ENCODE peak calls at places on chromosome 18, in eight cellular contexts. One of them, this sample, is unnamed. For H3K27me3 and H3K4me1, the result is how much of the 10 kb centered on the place peaks cover.

GRCh38 chr18:22564036-22564435 is 146.3 kb upstream of the CTAGE1 start:
- DNase-seq in HCT116: no peak
- DNase-seq in adrenal gland: no peak
- DNase-seq in left lung: no peak
- DNase-seq in heart right ventricle: no peak
- DNase-seq in spleen: no peak
- DNase-seq in uterus: no peak
- DNase-seq in thyroid gland: no peak
- DNase-seq in this sample: no peak

GRCh38 chr18:400466-400865 is 100.0 kb downstream of the COLEC12 start:
- DNase-seq in spleen: no peak
- DNase-seq in thyroid gland: no peak
- DNase-seq in heart right ventricle: no peak
- DNase-seq in adrenal gland: no peak
- DNase-seq in HCT116: no peak
- DNase-seq in uterus: no peak
- DNase-seq in left lung: no peak
- DNase-seq in this sample: no peak

GRCh38 chr18:58117685-58118403 is 73.8 kb downstream of the NEDD4L start:
- DNase-seq in spleen: no peak
- DNase-seq in HCT116: peak
- DNase-seq in thyroid gland: peak
- DNase-seq in heart right ventricle: no peak
- DNase-seq in adrenal gland: peak
- DNase-seq in left lung: peak
- DNase-seq in uterus: peak
- DNase-seq in this sample: no peak

GRCh38 chr18:4510709-4511108 is 55.6 kb upstream of the DLGAP1 start:
- DNase-seq in left lung: no peak
- DNase-seq in HCT116: no peak
- DNase-seq in heart right ventricle: no peak
- DNase-seq in uterus: no peak
- DNase-seq in spleen: no peak
- DNase-seq in thyroid gland: no peak
- DNase-seq in adrenal gland: no peak
- DNase-seq in this sample: no peak

GRCh38 chr18:58263055-58263732 is 219.2 kb downstream of the NEDD4L start:
- DNase-seq in HCT116: peak
- DNase-seq in thyroid gland: no peak
- DNase-seq in spleen: no peak
- DNase-seq in left lung: no peak
- DNase-seq in adrenal gland: no peak
- DNase-seq in heart right ventricle: no peak
- DNase-seq in uterus: no peak
- DNase-seq in this sample: no peak

GRCh38 chr18:22687892-22688680 is 245.0 kb upstream of the RBBP8 start:
- DNase-seq in spleen: no peak
- DNase-seq in left lung: no peak
- DNase-seq in thyroid gland: no peak
- DNase-seq in HCT116: no peak
- DNase-seq in heart right ventricle: no peak
- DNase-seq in uterus: no peak
- DNase-seq in adrenal gland: no peak
- DNase-seq in this sample: no peak

GRCh38 chr18:26963292-26963691 is 97.8 kb upstream of the AQP4 start:
- DNase-seq in uterus: no peak
- DNase-seq in thyroid gland: peak
- DNase-seq in heart right ventricle: no peak
- DNase-seq in HCT116: no peak
- DNase-seq in spleen: no peak
- DNase-seq in adrenal gland: no peak
- DNase-seq in left lung: no peak
- DNase-seq in this sample: no peak

GRCh38 chr18:2147866-2148265 is 423.4 kb downstream of the METTL4 start:
- DNase-seq in uterus: no peak
- DNase-seq in HCT116: no peak
- DNase-seq in heart right ventricle: peak
- DNase-seq in thyroid gland: peak
- DNase-seq in adrenal gland: no peak
- DNase-seq in spleen: no peak
- DNase-seq in left lung: peak
- DNase-seq in this sample: peak

GRCh38 chr18:14997367-14997766 is 249.4 kb downstream of the ANKRD30B start:
- DNase-seq in thyroid gland: no peak
- DNase-seq in uterus: no peak
- DNase-seq in spleen: no peak
- DNase-seq in adrenal gland: no peak
- DNase-seq in left lung: no peak
- DNase-seq in HCT116: no peak
- DNase-seq in heart right ventricle: no peak
- DNase-seq in this sample: no peak

GRCh38 chr18:29188760-29189159 is 1011.8 kb upstream of the CDH2 start:
- DNase-seq in adrenal gland: no peak
- DNase-seq in HCT116: no peak
- DNase-seq in left lung: no peak
- DNase-seq in heart right ventricle: no peak
- DNase-seq in thyroid gland: no peak
- DNase-seq in uterus: no peak
- DNase-seq in spleen: no peak
- DNase-seq in this sample: no peak

GRCh38 chr18:12417687-12418086 is 10.0 kb downstream of the PRELID3A start:
- DNase-seq in left lung: no peak
- DNase-seq in adrenal gland: no peak
- DNase-seq in spleen: no peak
- DNase-seq in heart right ventricle: no peak
- DNase-seq in HCT116: no peak
- DNase-seq in uterus: no peak
- DNase-seq in thyroid gland: no peak
- DNase-seq in this sample: no peak

GRCh38 chr18:22971038-22971437 is 37.9 kb downstream of the RBBP8 start:
- DNase-seq in uterus: peak
- DNase-seq in spleen: no peak
- DNase-seq in heart right ventricle: no peak
- DNase-seq in adrenal gland: no peak
- DNase-seq in thyroid gland: no peak
- DNase-seq in HCT116: no peak
- DNase-seq in left lung: no peak
- DNase-seq in this sample: no peak

DNA sequence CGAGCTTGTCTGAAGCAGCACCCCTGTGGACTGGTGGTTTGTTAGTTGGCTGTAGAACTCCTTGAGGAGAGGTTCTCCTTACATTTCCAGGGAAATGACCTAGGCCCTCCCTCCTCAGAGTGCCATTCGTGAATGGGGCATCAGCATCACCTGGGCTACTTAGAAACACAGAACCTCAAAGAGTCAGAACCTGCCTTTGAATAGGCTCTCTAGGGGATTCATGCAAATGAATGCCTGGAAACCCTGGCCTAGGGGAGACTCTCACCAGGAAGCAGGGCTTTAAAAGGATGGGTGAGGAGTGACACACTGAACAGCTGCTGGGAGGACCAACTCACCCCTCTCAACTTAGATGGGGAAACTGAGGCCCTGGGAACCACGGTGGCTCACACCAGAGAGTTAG is 2.1 kb upstream of the MOCOS start:
- DNase-seq in HCT116: no peak
- DNase-seq in left lung: no peak
- DNase-seq in heart right ventricle: no peak
- DNase-seq in spleen: no peak
- DNase-seq in thyroid gland: no peak
- DNase-seq in uterus: no peak
- DNase-seq in adrenal gland: no peak
- DNase-seq in this sample: no peak
- H3K27me3 ChIP-seq in HCT116: under half
- H3K27me3 ChIP-seq in left lung: under half
- H3K27me3 ChIP-seq in heart right ventricle: under half
- H3K27me3 ChIP-seq in spleen: under half
- H3K27me3 ChIP-seq in thyroid gland: under half
- H3K27me3 ChIP-seq in uterus: under half
- H3K27me3 ChIP-seq in adrenal gland: under half
- H3K27me3 ChIP-seq in this sample: under half

GRCh38 chr18:7954229-7954628 is 387.1 kb downstream of the PTPRM start:
- DNase-seq in heart right ventricle: no peak
- DNase-seq in HCT116: no peak
- DNase-seq in left lung: no peak
- DNase-seq in uterus: no peak
- DNase-seq in adrenal gland: no peak
- DNase-seq in thyroid gland: no peak
- DNase-seq in spleen: no peak
- DNase-seq in this sample: no peak

GRCh38 chr18:7946724-7947377 is 379.7 kb downstream of the PTPRM start:
- DNase-seq in thyroid gland: peak
- DNase-seq in heart right ventricle: no peak
- DNase-seq in left lung: no peak
- DNase-seq in adrenal gland: peak
- DNase-seq in uterus: no peak
- DNase-seq in spleen: no peak
- DNase-seq in HCT116: peak
- DNase-seq in this sample: no peak

GRCh38 chr18:7955175-7955574 is 388.1 kb downstream of the PTPRM start:
- DNase-seq in left lung: no peak
- DNase-seq in uterus: no peak
- DNase-seq in adrenal gland: no peak
- DNase-seq in HCT116: no peak
- DNase-seq in thyroid gland: no peak
- DNase-seq in heart right ventricle: no peak
- DNase-seq in spleen: no peak
- DNase-seq in this sample: no peak

GRCh38 chr18:7953085-7953958 is 386.2 kb downstream of the PTPRM start:
- DNase-seq in adrenal gland: no peak
- DNase-seq in spleen: no peak
- DNase-seq in uterus: no peak
- DNase-seq in thyroid gland: no peak
- DNase-seq in heart right ventricle: no peak
- DNase-seq in HCT116: no peak
- DNase-seq in left lung: no peak
- DNase-seq in this sample: no peak

DNA sequence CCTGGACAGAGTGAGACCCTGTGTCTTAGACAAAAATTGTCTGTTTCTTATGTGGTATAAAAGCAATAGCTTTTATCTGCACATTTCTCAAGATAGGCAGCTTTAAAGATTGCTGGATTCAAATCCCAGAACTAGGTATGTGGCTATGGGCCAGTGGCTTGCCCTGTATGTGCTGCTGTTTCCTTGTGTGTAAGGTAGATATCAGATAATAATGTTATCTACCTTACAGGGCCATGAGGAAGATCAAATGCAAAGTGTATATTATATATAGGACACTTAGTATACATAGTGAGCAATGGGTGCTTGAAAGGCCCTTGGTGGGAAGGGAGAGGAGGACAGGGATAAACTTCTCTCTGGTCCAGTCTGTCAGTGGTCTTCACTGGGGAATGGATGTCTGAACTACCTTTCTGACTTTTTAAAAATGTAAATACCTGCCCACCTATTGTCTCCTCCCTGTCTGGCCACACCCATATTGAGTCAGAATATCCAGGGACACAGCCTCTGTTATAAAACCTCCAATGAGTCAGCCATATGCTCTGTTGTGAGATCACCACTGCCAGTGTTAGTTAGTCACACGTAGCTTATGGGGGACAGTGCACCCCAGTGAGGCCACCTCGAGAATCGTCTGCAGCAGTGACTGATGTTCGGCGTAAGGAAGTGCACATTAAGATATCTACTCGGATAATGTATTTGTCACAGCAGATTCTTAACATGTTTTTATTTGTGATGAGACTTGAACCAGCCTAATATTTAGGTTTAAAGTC is 383.4 kb downstream of the PTPRM start:
- DNase-seq in heart right ventricle: no peak
- DNase-seq in spleen: no peak
- DNase-seq in adrenal gland: no peak
- DNase-seq in HCT116: peak
- DNase-seq in left lung: no peak
- DNase-seq in thyroid gland: no peak
- DNase-seq in uterus: no peak
- DNase-seq in this sample: no peak
- H3K4me1 ChIP-seq in heart right ventricle: under half
- H3K4me1 ChIP-seq in spleen: under half
- H3K4me1 ChIP-seq in adrenal gland: under half
- H3K4me1 ChIP-seq in HCT116: under half
- H3K4me1 ChIP-seq in left lung: under half
- H3K4me1 ChIP-seq in thyroid gland: under half
- H3K4me1 ChIP-seq in uterus: under half
- H3K4me1 ChIP-seq in this sample: under half

GRCh38 chr18:47260924-47261701 is 9.7 kb upstream of the SKOR2 start:
- DNase-seq in heart right ventricle: no peak
- DNase-seq in left lung: no peak
- DNase-seq in adrenal gland: no peak
- DNase-seq in HCT116: no peak
- DNase-seq in thyroid gland: no peak
- DNase-seq in spleen: no peak
- DNase-seq in uterus: no peak
- DNase-seq in this sample: no peak
- H3K27me3 ChIP-seq in heart right ventricle: under half
- H3K27me3 ChIP-seq in left lung: half or more
- H3K27me3 ChIP-seq in adrenal gland: half or more
- H3K27me3 ChIP-seq in HCT116: under half
- H3K27me3 ChIP-seq in thyroid gland: under half
- H3K27me3 ChIP-seq in spleen: half or more
- H3K27me3 ChIP-seq in uterus: under half
- H3K27me3 ChIP-seq in this sample: under half

GRCh38 chr18:55326134-55326533 is 261.9 kb downstream of the TCF4 start:
- DNase-seq in uterus: no peak
- DNase-seq in thyroid gland: no peak
- DNase-seq in left lung: no peak
- DNase-seq in heart right ventricle: no peak
- DNase-seq in HCT116: no peak
- DNase-seq in adrenal gland: no peak
- DNase-seq in spleen: no peak
- DNase-seq in this sample: no peak

GRCh38 chr18:55321268-55322175 is 266.5 kb downstream of the TCF4 start:
- DNase-seq in adrenal gland: peak
- DNase-seq in left lung: peak
- DNase-seq in uterus: peak
- DNase-seq in HCT116: no peak
- DNase-seq in thyroid gland: peak
- DNase-seq in spleen: peak
- DNase-seq in heart right ventricle: peak
- DNase-seq in this sample: peak

GRCh38 chr18:55322176-55322735 is 265.7 kb downstream of the TCF4 start:
- DNase-seq in thyroid gland: peak
- DNase-seq in adrenal gland: peak
- DNase-seq in HCT116: no peak
- DNase-seq in uterus: peak
- DNase-seq in left lung: peak
- DNase-seq in heart right ventricle: peak
- DNase-seq in spleen: peak
- DNase-seq in this sample: peak

GRCh38 chr18:55323051-55323994 is 264.7 kb downstream of the TCF4 start:
- DNase-seq in uterus: no peak
- DNase-seq in HCT116: no peak
- DNase-seq in left lung: no peak
- DNase-seq in thyroid gland: no peak
- DNase-seq in heart right ventricle: no peak
- DNase-seq in spleen: no peak
- DNase-seq in adrenal gland: peak
- DNase-seq in this sample: no peak

DNA sequence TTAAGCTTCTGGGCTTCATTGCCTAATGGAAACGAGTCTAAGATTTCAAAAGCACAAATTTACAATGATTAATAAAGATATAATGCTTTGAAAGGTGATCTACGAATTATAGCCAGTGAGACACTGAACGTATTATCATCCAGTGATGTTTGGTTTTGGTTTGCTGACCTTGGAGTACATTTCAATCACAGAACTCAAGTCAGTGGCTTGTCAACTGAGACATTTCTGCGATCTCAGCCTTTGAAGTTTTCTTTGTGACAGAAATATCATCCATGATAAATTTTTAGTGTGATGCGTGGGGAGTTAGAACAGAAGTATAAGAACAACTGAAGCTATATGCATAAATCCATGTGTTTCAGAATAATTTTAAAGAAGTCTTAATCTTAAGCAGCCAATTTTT is 263.8 kb downstream of the TCF4 start:
- DNase-seq in thyroid gland: no peak
- DNase-seq in heart right ventricle: no peak
- DNase-seq in HCT116: no peak
- DNase-seq in uterus: no peak
- DNase-seq in left lung: no peak
- DNase-seq in spleen: no peak
- DNase-seq in adrenal gland: no peak
- DNase-seq in this sample: no peak
- H3K4me1 ChIP-seq in thyroid gland: under half
- H3K4me1 ChIP-seq in heart right ventricle: half or more
- H3K4me1 ChIP-seq in HCT116: under half
- H3K4me1 ChIP-seq in uterus: under half
- H3K4me1 ChIP-seq in left lung: under half
- H3K4me1 ChIP-seq in spleen: under half
- H3K4me1 ChIP-seq in adrenal gland: under half
- H3K4me1 ChIP-seq in this sample: under half